ENCODE peak calls at places on chromosomes 1 and 21, in five cellular contexts. One of them, this sample, is unnamed.

GRCh38 chr1:2335721-2336475 is 55.5 kb downstream of the MORN1 start:
- DNase-seq in LoVo: no peak
- DNase-seq in endothelial cell: no peak
- DNase-seq in SK-N-DZ: no peak
- DNase-seq in type B pancreatic cell: no peak
- DNase-seq in this sample: no peak

GRCh38 chr1:184503221-184503749 is 116.5 kb downstream of the C1orf21 start:
- DNase-seq in LoVo: no peak
- DNase-seq in endothelial cell: no peak
- DNase-seq in type B pancreatic cell: no peak
- DNase-seq in SK-N-DZ: no peak
- DNase-seq in this sample: no peak

GRCh38 chr1:152451254-152451653 is 37.2 kb upstream of the CRNN start:
- DNase-seq in endothelial cell: peak
- DNase-seq in LoVo: no peak
- DNase-seq in type B pancreatic cell: no peak
- DNase-seq in SK-N-DZ: no peak
- DNase-seq in this sample: no peak

GRCh38 chr21:42423197-42423675 is 19.5 kb downstream of the UBASH3A start:
- DNase-seq in SK-N-DZ: no peak
- DNase-seq in LoVo: no peak
- DNase-seq in type B pancreatic cell: no peak
- DNase-seq in endothelial cell: no peak
- DNase-seq in this sample: no peak

GRCh38 chr1:241998412-241998921 is 431 bp downstream of the MAP1LC3C start:
- DNase-seq in endothelial cell: peak
- DNase-seq in type B pancreatic cell: peak
- DNase-seq in LoVo: peak
- DNase-seq in SK-N-DZ: peak
- DNase-seq in this sample: peak

GRCh38 chr21:31509108-31510017 is 150.1 kb upstream of the SOD1 start:
- DNase-seq in type B pancreatic cell: no peak
- DNase-seq in LoVo: peak
- DNase-seq in SK-N-DZ: no peak
- DNase-seq in endothelial cell: peak
- DNase-seq in this sample: peak

GRCh38 chr1:39788758-39789570 is at the start of gene BMP8B:
- DNase-seq in LoVo: peak
- DNase-seq in type B pancreatic cell: no peak
- DNase-seq in SK-N-DZ: no peak
- DNase-seq in endothelial cell: peak
- DNase-seq in this sample: peak

GRCh38 chr1:212488436-212489283 is 55.9 kb downstream of the NENF start:
- DNase-seq in endothelial cell: no peak
- DNase-seq in type B pancreatic cell: no peak
- DNase-seq in LoVo: peak
- DNase-seq in SK-N-DZ: no peak
- DNase-seq in this sample: peak

GRCh38 chr1:117267232-117267774 is 56.6 kb upstream of the VTCN1 start:
- DNase-seq in LoVo: no peak
- DNase-seq in type B pancreatic cell: no peak
- DNase-seq in endothelial cell: no peak
- DNase-seq in SK-N-DZ: no peak
- DNase-seq in this sample: no peak

GRCh38 chr1:230463326-230463725 is 37.2 kb upstream of the PGBD5 start:
- DNase-seq in endothelial cell: no peak
- DNase-seq in LoVo: no peak
- DNase-seq in type B pancreatic cell: no peak
- DNase-seq in SK-N-DZ: no peak
- DNase-seq in this sample: no peak

GRCh38 chr1:206508130-206508884 is 976 bp downstream of the RASSF5 start:
- DNase-seq in type B pancreatic cell: no peak
- DNase-seq in endothelial cell: no peak
- DNase-seq in SK-N-DZ: no peak
- DNase-seq in LoVo: no peak
- DNase-seq in this sample: no peak

GRCh38 chr1:46961066-46961758 is 19.9 kb upstream of the CYP4A11 start:
- DNase-seq in LoVo: no peak
- DNase-seq in endothelial cell: no peak
- DNase-seq in SK-N-DZ: no peak
- DNase-seq in type B pancreatic cell: no peak
- DNase-seq in this sample: no peak

GRCh38 chr21:29343517-29343916 is 44.8 kb downstream of the BACH1 start:
- DNase-seq in type B pancreatic cell: no peak
- DNase-seq in SK-N-DZ: no peak
- DNase-seq in LoVo: no peak
- DNase-seq in endothelial cell: no peak
- DNase-seq in this sample: no peak

GRCh38 chr1:226325178-226325577 is 16.2 kb upstream of the LIN9 start:
- DNase-seq in type B pancreatic cell: no peak
- DNase-seq in LoVo: peak
- DNase-seq in SK-N-DZ: no peak
- DNase-seq in endothelial cell: no peak
- DNase-seq in this sample: no peak

GRCh38 chr21:21547368-21547953 is 549.3 kb downstream of the NCAM2 start:
- DNase-seq in type B pancreatic cell: no peak
- DNase-seq in LoVo: no peak
- DNase-seq in endothelial cell: no peak
- DNase-seq in SK-N-DZ: peak
- DNase-seq in this sample: no peak

GRCh38 chr1:200877839-200878551 is 5.2 kb downstream of the GPR25 start:
- DNase-seq in SK-N-DZ: no peak
- DNase-seq in LoVo: no peak
- DNase-seq in type B pancreatic cell: no peak
- DNase-seq in endothelial cell: no peak
- DNase-seq in this sample: no peak

GRCh38 chr21:26106562-26106961 is 64.0 kb downstream of the APP start:
- DNase-seq in type B pancreatic cell: no peak
- DNase-seq in LoVo: no peak
- DNase-seq in endothelial cell: no peak
- DNase-seq in SK-N-DZ: no peak
- DNase-seq in this sample: no peak

GRCh38 chr1:235954306-235955283 is 87.9 kb upstream of the LYST start:
- DNase-seq in LoVo: no peak
- DNase-seq in SK-N-DZ: no peak
- DNase-seq in type B pancreatic cell: no peak
- DNase-seq in endothelial cell: no peak
- DNase-seq in this sample: no peak

GRCh38 chr21:15682182-15682895 is 47.4 kb upstream of the USP25 start:
- DNase-seq in type B pancreatic cell: no peak
- DNase-seq in endothelial cell: no peak
- DNase-seq in LoVo: no peak
- DNase-seq in SK-N-DZ: no peak
- DNase-seq in this sample: no peak

GRCh38 chr1:222090103-222090502 is 348.2 kb upstream of the DUSP10 start:
- DNase-seq in LoVo: no peak
- DNase-seq in SK-N-DZ: no peak
- DNase-seq in type B pancreatic cell: no peak
- DNase-seq in endothelial cell: no peak
- DNase-seq in this sample: no peak

GRCh38 chr1:210232524-210233215 is at the start of gene SERTAD4:
- DNase-seq in SK-N-DZ: peak
- DNase-seq in LoVo: peak
- DNase-seq in endothelial cell: peak
- DNase-seq in type B pancreatic cell: peak
- DNase-seq in this sample: no peak

GRCh38 chr21:46617267-46618051 is 12.6 kb upstream of the S100B start:
- DNase-seq in SK-N-DZ: no peak
- DNase-seq in endothelial cell: no peak
- DNase-seq in type B pancreatic cell: no peak
- DNase-seq in LoVo: no peak
- DNase-seq in this sample: no peak

GRCh38 chr1:176691251-176692228 is 228.6 kb downstream of the PAPPA2 start:
- DNase-seq in LoVo: peak
- DNase-seq in SK-N-DZ: peak
- DNase-seq in endothelial cell: peak
- DNase-seq in type B pancreatic cell: no peak
- DNase-seq in this sample: peak

GRCh38 chr1:182616130-182617074 is 12.2 kb upstream of the RGS16 start:
- DNase-seq in endothelial cell: no peak
- DNase-seq in LoVo: peak
- DNase-seq in SK-N-DZ: no peak
- DNase-seq in type B pancreatic cell: no peak
- DNase-seq in this sample: peak

GRCh38 chr21:26116456-26117011 is 54.0 kb downstream of the APP start:
- DNase-seq in type B pancreatic cell: no peak
- DNase-seq in SK-N-DZ: no peak
- DNase-seq in LoVo: no peak
- DNase-seq in endothelial cell: no peak
- DNase-seq in this sample: no peak

GRCh38 chr1:232340448-232340847 is 289.5 kb downstream of the SIPA1L2 start:
- DNase-seq in LoVo: no peak
- DNase-seq in SK-N-DZ: no peak
- DNase-seq in type B pancreatic cell: no peak
- DNase-seq in endothelial cell: no peak
- DNase-seq in this sample: no peak

GRCh38 chr21:41600116-41600515 is 92.2 kb upstream of the TMPRSS2 start:
- DNase-seq in SK-N-DZ: no peak
- DNase-seq in type B pancreatic cell: no peak
- DNase-seq in LoVo: no peak
- DNase-seq in endothelial cell: no peak
- DNase-seq in this sample: no peak

GRCh38 chr1:96466842-96467241 is 254.7 kb upstream of the PTBP2 start:
- DNase-seq in endothelial cell: no peak
- DNase-seq in type B pancreatic cell: no peak
- DNase-seq in SK-N-DZ: no peak
- DNase-seq in LoVo: no peak
- DNase-seq in this sample: no peak

GRCh38 chr21:46431448-46431847 is 27.2 kb upstream of the DIP2A start:
- DNase-seq in endothelial cell: no peak
- DNase-seq in LoVo: no peak
- DNase-seq in type B pancreatic cell: no peak
- DNase-seq in SK-N-DZ: no peak
- DNase-seq in this sample: no peak

GRCh38 chr1:27491748-27492700 is 2.1 kb upstream of the WASF2 start:
- DNase-seq in type B pancreatic cell: no peak
- DNase-seq in LoVo: no peak
- DNase-seq in endothelial cell: no peak
- DNase-seq in SK-N-DZ: no peak
- DNase-seq in this sample: no peak

GRCh38 chr1:64663654-64664053 is 81.2 kb upstream of the RAVER2 start:
- DNase-seq in type B pancreatic cell: no peak
- DNase-seq in endothelial cell: peak
- DNase-seq in LoVo: no peak
- DNase-seq in SK-N-DZ: peak
- DNase-seq in this sample: peak

GRCh38 chr1:56370513-56370912 is 208.8 kb downstream of the PLPP3 start:
- DNase-seq in endothelial cell: no peak
- DNase-seq in SK-N-DZ: no peak
- DNase-seq in LoVo: no peak
- DNase-seq in type B pancreatic cell: no peak
- DNase-seq in this sample: no peak

GRCh38 chr1:234535763-234536515 is 57.0 kb upstream of the TARBP1 start:
- DNase-seq in LoVo: no peak
- DNase-seq in SK-N-DZ: no peak
- DNase-seq in type B pancreatic cell: no peak
- DNase-seq in endothelial cell: no peak
- DNase-seq in this sample: no peak

GRCh38 chr1:221719987-221720386 is 21.9 kb downstream of the DUSP10 start:
- DNase-seq in type B pancreatic cell: no peak
- DNase-seq in endothelial cell: no peak
- DNase-seq in LoVo: no peak
- DNase-seq in SK-N-DZ: no peak
- DNase-seq in this sample: no peak